ENCODE peak calls at places on chromosomes 6 and 20, in four cellular contexts. B is left lung, K is body of pancreas, E is vagina. O is an unnamed sample.

GRCh38 chr20:6654490-6655247 is 112.8 kb upstream of the BMP2 start:
- DNase-seq in K (no peak), E (no peak), B (no peak), O (no peak)

GRCh38 chr6:148747145-148747492 is 289 bp downstream of the UST start:
- DNase-seq in E (no peak), B (peak; percentile 82), K (peak; percentile 65), O (peak; percentile 82)

GRCh38 chr6:136471372-136471771 is 78.8 kb downstream of the MAP7 start:
- DNase-seq in B (no peak), E (no peak), K (no peak), O (no peak)

GRCh38 chr6:117477988-117478852 is 4.3 kb upstream of the DCBLD1 start:
- DNase-seq in K (peak; percentile 14), E (no peak), B (no peak), O (no peak)

GRCh38 chr20:26167499-26167898 is 470.8 kb upstream of the ZNF337 start:
- DNase-seq in B (no peak), K (no peak), E (no peak), O (no peak)

GRCh38 chr6:82178084-82178758 is 69.3 kb downstream of the IBTK start:
- DNase-seq in K (no peak), B (no peak), E (no peak), O (no peak)

GRCh38 chr6:14540276-14540675 is 422.7 kb downstream of the CD83 start:
- DNase-seq in B (peak; percentile 58), E (no peak), K (no peak), O (no peak)

GRCh38 chr6:27791182-27791939 is 120.8 kb downstream of the OR2B2 start:
- DNase-seq in K (peak; percentile 52), B (no peak), E (no peak), O (no peak)

GRCh38 chr20:61510778-61511330 is 258.8 kb downstream of the CDH4 start:
- DNase-seq in E (no peak), K (no peak), B (no peak), O (peak; percentile 21)

GRCh38 chr20:50439539-50440453 is 70.4 kb upstream of the PTPN1 start:
- DNase-seq in E (no peak), B (no peak), K (no peak), O (no peak)

GRCh38 chr6:138250513-138251247 is 32.4 kb upstream of the PBOV1 start:
- DNase-seq in E (no peak), B (no peak), K (peak; percentile 92), O (no peak)

GRCh38 chr6:156948807-156949206 is 171.6 kb downstream of the ARID1B start:
- DNase-seq in B (no peak), K (no peak), E (no peak), O (no peak)

GRCh38 chr6:164563866-164564265 is 745.5 kb downstream of the C6orf118 start:
- DNase-seq in K (no peak), B (no peak), E (no peak), O (no peak)

GRCh38 chr6:143232849-143233248 is 172.2 kb downstream of the AIG1 start:
- DNase-seq in E (no peak), K (peak; percentile 63), B (no peak), O (no peak)

GRCh38 chr6:146200136-146200708 is 171.4 kb downstream of the GRM1 start:
- DNase-seq in E (no peak), K (no peak), B (no peak), O (no peak)

GRCh38 chr6:169326067-169326799 is 72.6 kb upstream of the THBS2 start:
- DNase-seq in B (peak; percentile 68), E (no peak), K (no peak), O (no peak)

GRCh38 chr6:158552055-158552795 is 7.7 kb upstream of the TMEM181 start:
- DNase-seq in B (no peak), K (no peak), E (no peak), O (no peak)

GRCh38 chr6:110325197-110325596 is 33.0 kb downstream of the METTL24 start:
- DNase-seq in E (no peak), B (no peak), K (peak; percentile 59), O (no peak)

GRCh38 chr20:57708694-57709673 is 831 bp downstream of the PMEPA1 start:
- DNase-seq in E (no peak), K (peak; percentile 32), B (no peak), O (peak; percentile 72)

GRCh38 chr6:157632821-157633220 is 190.2 kb upstream of the SNX9 start:
- DNase-seq in K (no peak), E (no peak), B (no peak), O (no peak)

GRCh38 chr6:105608711-105609374 is 206.0 kb upstream of the PREP start:
- DNase-seq in E (no peak), B (peak; percentile 47), K (no peak), O (no peak)

GRCh38 chr6:84687487-84687886 is 76.9 kb downstream of the TBX18 start:
- DNase-seq in E (no peak), K (no peak), B (no peak), O (no peak)

GRCh38 chr6:149990109-149990671 is 26.4 kb downstream of the ULBP1 start:
- DNase-seq in K (no peak), E (no peak), B (no peak), O (no peak)

GRCh38 chr6:80022803-80023202 is 18.4 kb downstream of the TTK start:
- DNase-seq in B (no peak), E (no peak), K (no peak), O (no peak)

GRCh38 chr6:117591405-117591804 is 10.9 kb downstream of the GOPC start:
- DNase-seq in K (no peak), E (no peak), B (no peak), O (no peak)

GRCh38 chr6:45724511-45724910 is 291.1 kb downstream of the CLIC5 start:
- DNase-seq in K (peak; percentile 47), E (no peak), B (no peak), O (no peak)

GRCh38 chr6:38261626-38262025 is 378.1 kb downstream of the BTBD9 start:
- DNase-seq in E (no peak), K (no peak), B (no peak), O (no peak)
- H3K4me3 ChIP-seq in E (no peak overlapping the region), K (no peak overlapping the region), B (no peak overlapping the region), O (no peak overlapping the region)

DNA sequence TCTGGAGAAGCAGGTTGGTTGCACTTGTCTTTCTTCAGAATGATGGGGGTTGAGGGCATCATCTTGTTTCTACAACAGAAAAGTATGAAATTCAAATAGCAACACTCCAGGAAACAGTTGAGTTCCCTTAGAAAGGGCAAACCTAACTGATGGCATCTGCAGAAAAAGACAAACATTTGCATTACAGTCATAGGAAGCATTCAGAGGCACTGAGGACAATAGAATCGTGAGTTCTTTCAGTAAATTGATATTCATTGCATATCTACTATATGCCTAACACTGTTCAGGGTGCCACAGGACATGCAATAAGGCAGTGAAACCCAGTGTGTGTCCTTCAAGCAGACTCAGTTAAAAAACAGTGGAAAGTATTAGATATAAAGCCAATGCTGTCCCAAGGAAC is 41.1 kb upstream of the OPN5 start:
- DNase-seq in E (no peak), K (no peak), B (no peak), O (no peak)
- H3K36me3 ChIP-seq in E (no peaks in the 10 kb centered on the region), K (no peaks in the 10 kb centered on the region), B (no peaks in the 10 kb centered on the region), O (no peaks in the 10 kb centered on the region)

GRCh38 chr6:31470801-31471200 is 27.1 kb upstream of the MICB start:
- DNase-seq in B (no peak), E (no peak), K (no peak), O (no peak)
- H3K4me1 ChIP-seq in B (no peaks in the 10 kb centered on the region), E (peaks cover 6% of the 10 kb centered on the region), K (no peaks in the 10 kb centered on the region), O (peaks cover 11% of the 10 kb centered on the region)

GRCh38 chr20:38999217-38999616 is 37.1 kb downstream of the DHX35 start:
- DNase-seq in B (no peak), K (no peak), E (no peak), O (no peak)

GRCh38 chr20:38999965-39000910 is 38.1 kb downstream of the DHX35 start:
- DNase-seq in K (no peak), B (no peak), E (no peak), O (no peak)

GRCh38 chr20:38995536-38996044 is 33.4 kb downstream of the DHX35 start:
- DNase-seq in E (no peak), K (no peak), B (no peak), O (no peak)

GRCh38 chr20:38991814-38992593 is 29.9 kb downstream of the DHX35 start:
- DNase-seq in K (no peak), E (no peak), B (no peak), O (no peak)

GRCh38 chr20:38997622-38998021 is 35.5 kb downstream of the DHX35 start:
- DNase-seq in E (no peak), B (no peak), K (no peak), O (no peak)
- H3K4me3 ChIP-seq in E (no peak overlapping the region), B (no peak overlapping the region), K (no peak overlapping the region), O (no peak overlapping the region)

DNA sequence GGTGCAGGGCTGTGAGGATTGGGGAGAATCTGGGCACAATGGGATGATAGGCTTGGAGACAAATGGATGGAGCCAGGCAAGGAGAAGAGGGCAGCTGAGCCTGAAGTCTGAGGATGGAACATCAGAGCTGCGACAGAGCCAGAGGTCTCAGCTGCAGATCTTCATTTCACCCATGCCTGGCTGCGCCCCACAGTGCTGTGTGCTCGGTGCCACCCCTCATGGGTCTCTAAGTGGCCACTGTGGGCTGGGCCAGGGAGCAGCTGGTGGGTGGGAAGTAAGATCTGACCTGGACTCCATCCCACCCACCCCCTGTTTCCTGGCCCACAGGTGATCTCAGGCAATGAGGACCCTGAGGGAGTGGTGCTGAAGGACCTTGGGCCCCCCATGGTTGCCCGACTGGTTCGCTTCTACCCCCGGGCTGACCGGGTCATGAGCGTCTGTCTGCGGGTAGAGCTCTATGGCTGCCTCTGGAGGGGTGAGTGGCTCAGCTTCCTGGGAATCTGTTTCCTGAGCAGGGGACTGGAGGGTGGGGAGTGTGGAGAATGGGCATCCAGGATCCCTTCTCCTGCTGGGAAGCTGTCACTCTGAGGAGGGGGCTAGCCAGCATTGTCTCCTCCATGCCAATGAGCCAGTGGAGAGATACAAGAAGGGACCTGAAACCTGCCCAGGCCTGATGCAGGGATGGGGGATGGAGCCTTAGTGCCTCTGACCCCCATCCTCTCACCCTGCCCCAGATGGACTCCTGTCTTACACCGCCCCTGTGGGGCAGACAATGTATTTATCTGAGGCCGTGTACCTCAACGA is 6.5 kb downstream of the DDR1 start:
- DNase-seq in K (no peak), B (no peak), E (no peak), O (peak; percentile 16)
- H3K36me3 ChIP-seq in K (peaks cover 28% of the 10 kb centered on the region), B (peaks cover 43% of the 10 kb centered on the region), E (peaks cover 58% of the 10 kb centered on the region), O (peaks cover 43% of the 10 kb centered on the region)